ENCODE peak calls at places on chromosomes 16 and 17, in eight cellular contexts. One of them, this sample, is unnamed.

GRCh38 chr17:72523491-72523890 is 402.7 kb downstream of the SOX9 start:
- DNase-seq in tibial artery: no peak
- DNase-seq in CD8-positive, alpha-beta memory T cell: no peak
- DNase-seq in effector memory CD4-positive, alpha-beta T cell: no peak
- DNase-seq in ascending aorta: no peak
- DNase-seq in brain microvascular endothelial cell: no peak
- DNase-seq in MM.1S: no peak
- DNase-seq in neuronal stem cell: no peak
- DNase-seq in this sample: no peak

GRCh38 chr16:22634913-22635312 is 124.2 kb downstream of the NPIPB5 start:
- DNase-seq in tibial artery: no peak
- DNase-seq in CD8-positive, alpha-beta memory T cell: no peak
- DNase-seq in effector memory CD4-positive, alpha-beta T cell: no peak
- DNase-seq in ascending aorta: no peak
- DNase-seq in brain microvascular endothelial cell: no peak
- DNase-seq in MM.1S: no peak
- DNase-seq in neuronal stem cell: no peak
- DNase-seq in this sample: peak; percentile 76

GRCh38 chr17:31695456-31696090 is 163.5 kb downstream of the COPRS start:
- DNase-seq in tibial artery: no peak
- DNase-seq in CD8-positive, alpha-beta memory T cell: no peak
- DNase-seq in effector memory CD4-positive, alpha-beta T cell: no peak
- DNase-seq in ascending aorta: peak; percentile 69
- DNase-seq in brain microvascular endothelial cell: no peak
- DNase-seq in MM.1S: no peak
- DNase-seq in neuronal stem cell: no peak
- DNase-seq in this sample: no peak

GRCh38 chr16:48064971-48065370 is 90.8 kb downstream of the ABCC12 start:
- DNase-seq in tibial artery: no peak
- DNase-seq in CD8-positive, alpha-beta memory T cell: no peak
- DNase-seq in effector memory CD4-positive, alpha-beta T cell: no peak
- DNase-seq in ascending aorta: no peak
- DNase-seq in brain microvascular endothelial cell: no peak
- DNase-seq in MM.1S: no peak
- DNase-seq in neuronal stem cell: no peak
- DNase-seq in this sample: no peak

GRCh38 chr16:61243954-61244353 is 792.3 kb downstream of the CDH8 start:
- DNase-seq in tibial artery: no peak
- DNase-seq in CD8-positive, alpha-beta memory T cell: no peak
- DNase-seq in effector memory CD4-positive, alpha-beta T cell: no peak
- DNase-seq in ascending aorta: no peak
- DNase-seq in brain microvascular endothelial cell: no peak
- DNase-seq in MM.1S: no peak
- DNase-seq in neuronal stem cell: no peak
- DNase-seq in this sample: no peak

GRCh38 chr17:17186051-17186450 is 20.1 kb downstream of the PLD6 start:
- DNase-seq in tibial artery: no peak
- DNase-seq in CD8-positive, alpha-beta memory T cell: no peak
- DNase-seq in effector memory CD4-positive, alpha-beta T cell: no peak
- DNase-seq in ascending aorta: no peak
- DNase-seq in brain microvascular endothelial cell: no peak
- DNase-seq in MM.1S: no peak
- DNase-seq in neuronal stem cell: no peak
- DNase-seq in this sample: no peak

GRCh38 chr17:79613195-79613517 is 2.3 kb upstream of the RBFOX3 start:
- DNase-seq in tibial artery: no peak
- DNase-seq in CD8-positive, alpha-beta memory T cell: no peak
- DNase-seq in effector memory CD4-positive, alpha-beta T cell: no peak
- DNase-seq in ascending aorta: no peak
- DNase-seq in brain microvascular endothelial cell: no peak
- DNase-seq in MM.1S: no peak
- DNase-seq in neuronal stem cell: no peak
- DNase-seq in this sample: no peak

GRCh38 chr16:78895661-78896060 is 704.9 kb downstream of the MAF start:
- DNase-seq in tibial artery: no peak
- DNase-seq in CD8-positive, alpha-beta memory T cell: no peak
- DNase-seq in effector memory CD4-positive, alpha-beta T cell: no peak
- DNase-seq in ascending aorta: no peak
- DNase-seq in brain microvascular endothelial cell: no peak
- DNase-seq in MM.1S: no peak
- DNase-seq in neuronal stem cell: no peak
- DNase-seq in this sample: no peak

GRCh38 chr16:929227-929669 is 41.5 kb downstream of the LMF1 start:
- DNase-seq in tibial artery: no peak
- DNase-seq in CD8-positive, alpha-beta memory T cell: no peak
- DNase-seq in effector memory CD4-positive, alpha-beta T cell: no peak
- DNase-seq in ascending aorta: no peak
- DNase-seq in brain microvascular endothelial cell: no peak
- DNase-seq in MM.1S: no peak
- DNase-seq in neuronal stem cell: no peak
- DNase-seq in this sample: no peak

GRCh38 chr17:46896991-46897390 is 26.0 kb upstream of the GOSR2 start:
- DNase-seq in tibial artery: no peak
- DNase-seq in CD8-positive, alpha-beta memory T cell: no peak
- DNase-seq in effector memory CD4-positive, alpha-beta T cell: no peak
- DNase-seq in ascending aorta: no peak
- DNase-seq in brain microvascular endothelial cell: no peak
- DNase-seq in MM.1S: no peak
- DNase-seq in neuronal stem cell: no peak
- DNase-seq in this sample: no peak

GRCh38 chr16:52251495-52251894 is 295.4 kb downstream of the TOX3 start:
- DNase-seq in tibial artery: no peak
- DNase-seq in CD8-positive, alpha-beta memory T cell: no peak
- DNase-seq in effector memory CD4-positive, alpha-beta T cell: no peak
- DNase-seq in ascending aorta: no peak
- DNase-seq in brain microvascular endothelial cell: no peak
- DNase-seq in MM.1S: no peak
- DNase-seq in neuronal stem cell: no peak
- DNase-seq in this sample: no peak

GRCh38 chr16:12646098-12646489 is 157.6 kb downstream of the CPPED1 start:
- DNase-seq in tibial artery: no peak
- DNase-seq in CD8-positive, alpha-beta memory T cell: no peak
- DNase-seq in effector memory CD4-positive, alpha-beta T cell: no peak
- DNase-seq in ascending aorta: no peak
- DNase-seq in brain microvascular endothelial cell: no peak
- DNase-seq in MM.1S: no peak
- DNase-seq in neuronal stem cell: no peak
- DNase-seq in this sample: no peak

GRCh38 chr17:79093270-79093669 is 18.6 kb downstream of the ENGASE start:
- DNase-seq in tibial artery: no peak
- DNase-seq in CD8-positive, alpha-beta memory T cell: no peak
- DNase-seq in effector memory CD4-positive, alpha-beta T cell: no peak
- DNase-seq in ascending aorta: no peak
- DNase-seq in brain microvascular endothelial cell: no peak
- DNase-seq in MM.1S: no peak
- DNase-seq in neuronal stem cell: no peak
- DNase-seq in this sample: no peak

GRCh38 chr17:83086197-83086880 is 6.9 kb downstream of the METRNL start:
- DNase-seq in tibial artery: no peak
- DNase-seq in CD8-positive, alpha-beta memory T cell: no peak
- DNase-seq in effector memory CD4-positive, alpha-beta T cell: no peak
- DNase-seq in ascending aorta: no peak
- DNase-seq in brain microvascular endothelial cell: no peak
- DNase-seq in MM.1S: no peak
- DNase-seq in neuronal stem cell: no peak
- DNase-seq in this sample: no peak
- H3K36me3 ChIP-seq in tibial artery: peaks cover 19% of the 10 kb centered on the region
- H3K36me3 ChIP-seq in CD8-positive, alpha-beta memory T cell: no peaks in the 10 kb centered on the region
- H3K36me3 ChIP-seq in effector memory CD4-positive, alpha-beta T cell: no peaks in the 10 kb centered on the region
- H3K36me3 ChIP-seq in ascending aorta: peaks cover 22% of the 10 kb centered on the region
- H3K36me3 ChIP-seq in brain microvascular endothelial cell: peaks cover 58% of the 10 kb centered on the region
- H3K36me3 ChIP-seq in MM.1S: no peaks in the 10 kb centered on the region
- H3K36me3 ChIP-seq in neuronal stem cell: peaks cover 37% of the 10 kb centered on the region
- H3K36me3 ChIP-seq in this sample: no peaks in the 10 kb centered on the region

DNA sequence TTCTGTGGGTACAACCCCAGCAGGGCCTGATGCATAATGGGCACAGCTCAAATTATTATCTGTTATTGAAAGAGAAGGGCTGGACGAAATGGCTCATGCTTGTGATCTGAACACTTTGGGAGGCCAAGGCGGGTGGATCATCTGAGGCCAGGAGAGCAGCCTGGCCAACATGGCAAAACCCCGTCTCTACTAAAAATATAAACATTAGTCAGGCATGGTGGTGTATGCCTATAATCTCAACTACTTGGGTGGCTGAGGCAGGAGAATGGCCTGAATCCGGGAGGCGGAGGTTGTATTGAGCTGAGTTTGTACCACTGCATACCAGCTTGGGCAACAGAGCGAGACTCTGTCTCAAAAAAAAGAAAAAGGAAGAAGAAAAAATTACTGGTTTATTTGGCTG is 100.7 kb downstream of the ABCC1 start:
- DNase-seq in tibial artery: no peak
- DNase-seq in CD8-positive, alpha-beta memory T cell: no peak
- DNase-seq in effector memory CD4-positive, alpha-beta T cell: no peak
- DNase-seq in ascending aorta: peak; percentile 74
- DNase-seq in brain microvascular endothelial cell: no peak
- DNase-seq in MM.1S: no peak
- DNase-seq in neuronal stem cell: no peak
- DNase-seq in this sample: no peak
- H3K36me3 ChIP-seq in tibial artery: peaks cover 56% of the 10 kb centered on the region
- H3K36me3 ChIP-seq in CD8-positive, alpha-beta memory T cell: peaks cover 36% of the 10 kb centered on the region
- H3K36me3 ChIP-seq in effector memory CD4-positive, alpha-beta T cell: peaks cover 67% of the 10 kb centered on the region
- H3K36me3 ChIP-seq in ascending aorta: peaks cover 60% of the 10 kb centered on the region
- H3K36me3 ChIP-seq in brain microvascular endothelial cell: peaks cover 60% of the 10 kb centered on the region
- H3K36me3 ChIP-seq in MM.1S: no peaks in the 10 kb centered on the region
- H3K36me3 ChIP-seq in neuronal stem cell: peaks cover 6% of the 10 kb centered on the region
- H3K36me3 ChIP-seq in this sample: peaks cover 32% of the 10 kb centered on the region

GRCh38 chr16:69382421-69382820 is 3.4 kb downstream of the TERF2 start:
- DNase-seq in tibial artery: no peak
- DNase-seq in CD8-positive, alpha-beta memory T cell: no peak
- DNase-seq in effector memory CD4-positive, alpha-beta T cell: no peak
- DNase-seq in ascending aorta: no peak
- DNase-seq in brain microvascular endothelial cell: no peak
- DNase-seq in MM.1S: no peak
- DNase-seq in neuronal stem cell: no peak
- DNase-seq in this sample: no peak

GRCh38 chr16:69386596-69386995 is 789 bp upstream of the TERF2 start:
- DNase-seq in tibial artery: no peak
- DNase-seq in CD8-positive, alpha-beta memory T cell: no peak
- DNase-seq in effector memory CD4-positive, alpha-beta T cell: no peak
- DNase-seq in ascending aorta: no peak
- DNase-seq in brain microvascular endothelial cell: peak; percentile 43
- DNase-seq in MM.1S: no peak
- DNase-seq in neuronal stem cell: no peak
- DNase-seq in this sample: no peak

GRCh38 chr16:69381231-69381630 is 4.6 kb downstream of the TERF2 start:
- DNase-seq in tibial artery: no peak
- DNase-seq in CD8-positive, alpha-beta memory T cell: no peak
- DNase-seq in effector memory CD4-positive, alpha-beta T cell: no peak
- DNase-seq in ascending aorta: no peak
- DNase-seq in brain microvascular endothelial cell: no peak
- DNase-seq in MM.1S: no peak
- DNase-seq in neuronal stem cell: no peak
- DNase-seq in this sample: no peak

GRCh38 chr16:69384974-69385373 is 833 bp downstream of the TERF2 start:
- DNase-seq in tibial artery: no peak
- DNase-seq in CD8-positive, alpha-beta memory T cell: no peak
- DNase-seq in effector memory CD4-positive, alpha-beta T cell: no peak
- DNase-seq in ascending aorta: no peak
- DNase-seq in brain microvascular endothelial cell: no peak
- DNase-seq in MM.1S: no peak
- DNase-seq in neuronal stem cell: no peak
- DNase-seq in this sample: no peak
- H3K36me3 ChIP-seq in tibial artery: peaks cover 14% of the 10 kb centered on the region
- H3K36me3 ChIP-seq in CD8-positive, alpha-beta memory T cell: peaks cover 18% of the 10 kb centered on the region
- H3K36me3 ChIP-seq in effector memory CD4-positive, alpha-beta T cell: peaks cover 25% of the 10 kb centered on the region
- H3K36me3 ChIP-seq in ascending aorta: no peaks in the 10 kb centered on the region
- H3K36me3 ChIP-seq in brain microvascular endothelial cell: peaks cover 26% of the 10 kb centered on the region
- H3K36me3 ChIP-seq in MM.1S: peaks cover 5% of the 10 kb centered on the region
- H3K36me3 ChIP-seq in neuronal stem cell: peaks cover 44% of the 10 kb centered on the region
- H3K36me3 ChIP-seq in this sample: peaks cover 3% of the 10 kb centered on the region

DNA sequence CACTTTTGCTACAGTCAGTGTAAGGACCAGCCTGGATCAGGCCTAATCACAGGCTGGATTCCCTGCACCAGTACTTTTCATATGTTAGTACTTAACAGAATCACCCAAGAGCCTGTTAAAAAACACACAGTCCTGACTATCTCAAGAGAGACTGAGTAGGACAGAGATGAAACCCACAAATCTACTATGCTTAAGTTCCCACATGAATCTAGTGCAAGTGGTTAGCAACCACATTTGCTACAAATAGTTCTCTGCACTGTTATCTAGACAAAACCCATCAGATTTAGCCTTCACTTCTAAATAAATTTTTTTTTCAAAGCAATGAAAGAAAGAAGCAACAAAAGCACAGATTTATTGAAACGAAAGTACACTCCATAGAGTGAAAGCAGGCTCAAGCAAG is 38.9 kb downstream of the SSH2 start:
- DNase-seq in tibial artery: no peak
- DNase-seq in CD8-positive, alpha-beta memory T cell: no peak
- DNase-seq in effector memory CD4-positive, alpha-beta T cell: no peak
- DNase-seq in ascending aorta: no peak
- DNase-seq in brain microvascular endothelial cell: no peak
- DNase-seq in MM.1S: no peak
- DNase-seq in neuronal stem cell: no peak
- DNase-seq in this sample: no peak
- H3K36me3 ChIP-seq in tibial artery: no peaks in the 10 kb centered on the region
- H3K36me3 ChIP-seq in CD8-positive, alpha-beta memory T cell: no peaks in the 10 kb centered on the region
- H3K36me3 ChIP-seq in effector memory CD4-positive, alpha-beta T cell: no peaks in the 10 kb centered on the region
- H3K36me3 ChIP-seq in ascending aorta: no peaks in the 10 kb centered on the region
- H3K36me3 ChIP-seq in brain microvascular endothelial cell: no peaks in the 10 kb centered on the region
- H3K36me3 ChIP-seq in MM.1S: no peaks in the 10 kb centered on the region
- H3K36me3 ChIP-seq in neuronal stem cell: no peaks in the 10 kb centered on the region
- H3K36me3 ChIP-seq in this sample: no peaks in the 10 kb centered on the region

GRCh38 chr16:70679653-70680494 is 6.0 kb downstream of the MTSS2 start:
- DNase-seq in tibial artery: no peak
- DNase-seq in CD8-positive, alpha-beta memory T cell: no peak
- DNase-seq in effector memory CD4-positive, alpha-beta T cell: no peak
- DNase-seq in ascending aorta: no peak
- DNase-seq in brain microvascular endothelial cell: no peak
- DNase-seq in MM.1S: no peak
- DNase-seq in neuronal stem cell: no peak
- DNase-seq in this sample: no peak
- H3K36me3 ChIP-seq in tibial artery: peaks cover 45% of the 10 kb centered on the region
- H3K36me3 ChIP-seq in CD8-positive, alpha-beta memory T cell: no peaks in the 10 kb centered on the region
- H3K36me3 ChIP-seq in effector memory CD4-positive, alpha-beta T cell: no peaks in the 10 kb centered on the region
- H3K36me3 ChIP-seq in ascending aorta: peaks cover 43% of the 10 kb centered on the region
- H3K36me3 ChIP-seq in brain microvascular endothelial cell: peaks cover 12% of the 10 kb centered on the region
- H3K36me3 ChIP-seq in MM.1S: no peaks in the 10 kb centered on the region
- H3K36me3 ChIP-seq in neuronal stem cell: peaks cover 70% of the 10 kb centered on the region
- H3K36me3 ChIP-seq in this sample: peaks cover 9% of the 10 kb centered on the region

GRCh38 chr16:85173077-85173980 is 61.1 kb upstream of the CIBAR2 start:
- DNase-seq in tibial artery: no peak
- DNase-seq in CD8-positive, alpha-beta memory T cell: no peak
- DNase-seq in effector memory CD4-positive, alpha-beta T cell: no peak
- DNase-seq in ascending aorta: no peak
- DNase-seq in brain microvascular endothelial cell: peak; percentile 84
- DNase-seq in MM.1S: no peak
- DNase-seq in neuronal stem cell: no peak
- DNase-seq in this sample: no peak
- H3K36me3 ChIP-seq in tibial artery: no peaks in the 10 kb centered on the region
- H3K36me3 ChIP-seq in CD8-positive, alpha-beta memory T cell: no peaks in the 10 kb centered on the region
- H3K36me3 ChIP-seq in effector memory CD4-positive, alpha-beta T cell: no peaks in the 10 kb centered on the region
- H3K36me3 ChIP-seq in ascending aorta: no peaks in the 10 kb centered on the region
- H3K36me3 ChIP-seq in brain microvascular endothelial cell: peaks cover 2% of the 10 kb centered on the region
- H3K36me3 ChIP-seq in MM.1S: no peaks in the 10 kb centered on the region
- H3K36me3 ChIP-seq in neuronal stem cell: no peaks in the 10 kb centered on the region
- H3K36me3 ChIP-seq in this sample: no peaks in the 10 kb centered on the region